ENCODE peak calls at places on chromosome 10, in ten cellular contexts. Q is heart right ventricle; D is right lobe of liver; Z is neural progenitor cell; N is Caco-2; J is sigmoid colon; L is GM23338; O is keratinocyte; Y is CD8-positive, alpha-beta memory T cell; U is HAP-1. G is an unnamed sample. For H3K4me1 and H3K27me3, the result is how much of the 10 kb centered on the place peaks cover.

GRCh38 chr10:71404510-71405295 is 8.0 kb downstream of the CDH23 start:
- DNase-seq in Q (no peak), D (no peak), Z (no peak), N (no peak), J (no peak), L (no peak), O (no peak), Y (no peak), U (no peak), G (no peak)

GRCh38 chr10:451021-451471 is 238.4 kb downstream of the DIP2C start:
- DNase-seq in Q (no peak), D (no peak), Z (no peak), N (no peak), J (no peak), L (no peak), O (no peak), Y (peak), U (no peak), G (no peak)

GRCh38 chr10:104209575-104210198 is 22.5 kb downstream of the CFAP43 start:
- DNase-seq in Q (no peak), D (no peak), Z (peak), N (peak), J (no peak), L (peak), O (no peak), Y (peak), U (peak), G (no peak)

GRCh38 chr10:31582365-31583052 is 263.5 kb downstream of the ZEB1 start:
- DNase-seq in Q (peak), D (no peak), Z (no peak), N (no peak), J (peak), L (peak), O (no peak), Y (no peak), U (no peak), G (no peak)

GRCh38 chr10:9605231-9605630 is 1412.4 kb upstream of the CELF2 start:
- DNase-seq in Q (no peak), D (no peak), Z (no peak), N (no peak), J (no peak), L (no peak), O (no peak), Y (no peak), U (no peak), G (no peak)

GRCh38 chr10:19654576-19654975 is 161.7 kb upstream of the PLXDC2 start:
- DNase-seq in Q (no peak), D (no peak), Z (no peak), N (no peak), J (no peak), L (no peak), O (peak), Y (no peak), U (no peak), G (no peak)

GRCh38 chr10:104441601-104442000 is 88.0 kb downstream of the CFAP58 start:
- DNase-seq in Q (no peak), D (no peak), Z (no peak), N (no peak), J (no peak), L (no peak), O (no peak), Y (no peak), U (no peak), G (no peak)

GRCh38 chr10:124266468-124267230 is 152.1 kb downstream of the OAT start:
- DNase-seq in Q (no peak), D (no peak), Z (no peak), N (no peak), J (no peak), L (no peak), O (peak), Y (no peak), U (no peak), G (peak)

GRCh38 chr10:129522041-129522585 is 55.1 kb downstream of the MGMT start:
- DNase-seq in Q (no peak), D (no peak), Z (no peak), N (no peak), J (no peak), L (peak), O (no peak), Y (no peak), U (no peak), G (no peak)

GRCh38 chr10:66714741-66715140 is 211.1 kb upstream of the LRRTM3 start:
- DNase-seq in Q (no peak), D (no peak), Z (no peak), N (no peak), J (no peak), L (no peak), O (no peak), Y (no peak), U (no peak), G (no peak)

GRCh38 chr10:127278001-127278400 is 81.6 kb upstream of the INSYN2A start:
- DNase-seq in Q (no peak), D (no peak), Z (no peak), N (no peak), J (no peak), L (no peak), O (no peak), Y (no peak), U (no peak), G (no peak)

GRCh38 chr10:62306663-62307062 is 38.0 kb upstream of the RTKN2 start:
- DNase-seq in Q (no peak), D (no peak), Z (no peak), N (no peak), J (no peak), L (peak), O (no peak), Y (peak), U (no peak), G (no peak)

GRCh38 chr10:11515596-11516418 is 95.6 kb downstream of the USP6NL start:
- DNase-seq in Q (no peak), D (no peak), Z (peak), N (peak), J (no peak), L (peak), O (peak), Y (peak), U (peak), G (no peak)

GRCh38 chr10:60283397-60283796 is 106.3 kb downstream of the ANK3 start:
- DNase-seq in Q (no peak), D (no peak), Z (no peak), N (no peak), J (no peak), L (no peak), O (no peak), Y (no peak), U (no peak), G (no peak)

GRCh38 chr10:46273506-46274477 is 13.0 kb upstream of the ANTXRL start:
- DNase-seq in Q (no peak), D (no peak), Z (peak), N (peak), J (no peak), L (peak), O (no peak), Y (no peak), U (no peak), G (no peak)

GRCh38 chr10:31963598-31963980 is 35.0 kb upstream of the ARHGAP12 start:
- DNase-seq in Q (no peak), D (no peak), Z (no peak), N (no peak), J (no peak), L (no peak), O (no peak), Y (no peak), U (no peak), G (no peak)

GRCh38 chr10:109941193-109941872 is 18.0 kb upstream of the XPNPEP1 start:
- DNase-seq in Q (no peak), D (no peak), Z (peak), N (no peak), J (no peak), L (peak), O (no peak), Y (no peak), U (no peak), G (no peak)

GRCh38 chr10:65341323-65341922 is 1584.4 kb upstream of the LRRTM3 start:
- DNase-seq in Q (no peak), D (no peak), Z (no peak), N (no peak), J (no peak), L (no peak), O (no peak), Y (no peak), U (peak), G (no peak)

GRCh38 chr10:119616879-119617580 is 20.3 kb upstream of the TIAL1 start:
- DNase-seq in Q (peak), D (no peak), Z (no peak), N (no peak), J (no peak), L (peak), O (no peak), Y (no peak), U (no peak), G (no peak)

GRCh38 chr10:57262908-57263307 is 901.8 kb upstream of the ZWINT start:
- DNase-seq in Q (no peak), D (no peak), Z (peak), N (no peak), J (no peak), L (no peak), O (no peak), Y (no peak), U (no peak), G (no peak)

GRCh38 chr10:69321037-69321715 is 42.9 kb downstream of the HK1 start:
- DNase-seq in Q (no peak), D (no peak), Z (no peak), N (no peak), J (no peak), L (no peak), O (no peak), Y (no peak), U (no peak), G (no peak)

GRCh38 chr10:73408061-73408460 is 5.8 kb downstream of the ANXA7 start:
- DNase-seq in Q (no peak), D (no peak), Z (no peak), N (no peak), J (no peak), L (no peak), O (no peak), Y (no peak), U (no peak), G (no peak)

GRCh38 chr10:113087082-113088029 is 137.3 kb downstream of the TCF7L2 start:
- DNase-seq in Q (no peak), D (no peak), Z (no peak), N (peak), J (peak), L (peak), O (peak), Y (no peak), U (peak), G (peak)

GRCh38 chr10:77244746-77245145 is 392.9 kb downstream of the KCNMA1 start:
- DNase-seq in Q (no peak), D (no peak), Z (no peak), N (no peak), J (no peak), L (no peak), O (no peak), Y (no peak), U (no peak), G (no peak)

GRCh38 chr10:75717126-75717916 is 285.9 kb downstream of the LRMDA start:
- DNase-seq in Q (no peak), D (no peak), Z (no peak), N (peak), J (no peak), L (no peak), O (no peak), Y (no peak), U (no peak), G (no peak)

GRCh38 chr10:122373108-122373507 is 1.4 kb upstream of the PLEKHA1 start:
- DNase-seq in Q (no peak), D (no peak), Z (no peak), N (peak), J (no peak), L (no peak), O (no peak), Y (no peak), U (no peak), G (no peak)

GRCh38 chr10:122374859-122375721 is 582 bp downstream of the PLEKHA1 start:
- DNase-seq in Q (peak), D (peak), Z (peak), N (peak), J (peak), L (peak), O (no peak), Y (peak), U (peak), G (no peak)

GRCh38 chr10:122373713-122374112 is 795 bp upstream of the PLEKHA1 start:
- DNase-seq in Q (no peak), D (no peak), Z (no peak), N (peak), J (no peak), L (peak), O (no peak), Y (no peak), U (no peak), G (no peak)

GRCh38 chr10:122375761-122376160 is 1.3 kb downstream of the PLEKHA1 start:
- DNase-seq in Q (no peak), D (no peak), Z (no peak), N (no peak), J (no peak), L (peak), O (no peak), Y (no peak), U (no peak), G (no peak)

DNA sequence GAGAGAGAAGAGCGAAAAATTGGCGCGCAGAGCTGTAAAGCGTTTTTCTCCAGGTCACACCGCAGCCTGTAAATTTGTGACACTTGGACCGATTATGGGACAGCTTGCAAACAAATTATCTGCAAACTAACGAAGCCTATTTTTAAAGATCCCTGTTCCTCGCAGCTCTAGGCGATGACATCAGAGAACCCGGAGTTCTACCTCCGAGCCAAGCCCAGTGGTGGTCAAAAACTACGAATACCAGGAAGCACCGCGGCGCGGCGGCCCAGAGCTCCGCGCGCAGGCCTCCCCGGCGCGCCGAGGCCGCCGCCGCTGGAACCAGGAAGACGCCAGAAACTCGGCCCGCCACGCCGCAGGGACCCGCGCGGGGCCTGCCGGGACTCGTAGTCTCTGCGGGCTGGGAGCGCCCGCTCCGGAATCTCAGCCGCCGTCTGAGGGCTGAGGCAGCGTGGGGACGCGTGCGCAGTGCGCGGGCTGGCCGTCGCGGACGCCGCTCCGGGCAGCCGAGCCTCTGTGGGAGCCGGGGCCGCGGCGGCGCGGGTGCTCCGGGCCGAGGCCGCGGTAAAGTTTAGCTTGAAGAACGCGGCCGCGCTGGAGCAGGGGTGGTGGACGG is at the start of gene PLEKHA1:
- DNase-seq in Q (peak), D (peak), Z (peak), N (peak), J (peak), L (peak), O (peak), Y (peak), U (peak), G (peak)
- H3K4me1 ChIP-seq in Q (under half), D (under half), Z (under half), N (under half), J (half or more), L (under half), O (under half), Y (under half), U (under half), G (under half)

GRCh38 chr10:133199992-133200611 is 29.9 kb upstream of the UTF1 start:
- DNase-seq in Q (peak), D (no peak), Z (peak), N (no peak), J (no peak), L (no peak), O (no peak), Y (no peak), U (no peak), G (no peak)
- H3K27me3 ChIP-seq in Q (under half), D (under half), Z (under half), N (under half), J (under half), L (under half), O (under half), Y (under half), U (under half), G (under half)

DNA sequence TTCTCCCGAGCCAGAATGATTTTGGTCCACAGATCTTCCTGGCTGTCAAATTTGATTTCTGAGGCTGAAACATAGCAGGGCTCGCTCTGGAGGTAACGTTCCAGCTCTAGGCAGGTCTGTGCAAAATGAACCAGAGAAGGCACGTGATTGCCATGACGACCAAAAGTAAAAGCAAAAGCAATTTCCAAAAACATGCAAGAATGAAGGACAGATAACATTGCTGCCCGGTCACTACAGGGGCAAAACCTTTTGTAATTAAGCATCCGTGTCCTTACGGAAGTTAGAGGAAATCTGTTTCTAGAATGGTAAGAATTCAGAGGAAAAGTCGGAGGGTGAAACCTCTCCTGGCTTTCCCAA is 2.9 kb downstream of the KLF6 start:
- DNase-seq in Q (no peak), D (no peak), Z (no peak), N (no peak), J (no peak), L (no peak), O (no peak), Y (peak), U (no peak), G (no peak)
- H3K4me1 ChIP-seq in Q (half or more), D (under half), Z (under half), N (half or more), J (half or more), L (under half), O (half or more), Y (half or more), U (under half), G (under half)

DNA sequence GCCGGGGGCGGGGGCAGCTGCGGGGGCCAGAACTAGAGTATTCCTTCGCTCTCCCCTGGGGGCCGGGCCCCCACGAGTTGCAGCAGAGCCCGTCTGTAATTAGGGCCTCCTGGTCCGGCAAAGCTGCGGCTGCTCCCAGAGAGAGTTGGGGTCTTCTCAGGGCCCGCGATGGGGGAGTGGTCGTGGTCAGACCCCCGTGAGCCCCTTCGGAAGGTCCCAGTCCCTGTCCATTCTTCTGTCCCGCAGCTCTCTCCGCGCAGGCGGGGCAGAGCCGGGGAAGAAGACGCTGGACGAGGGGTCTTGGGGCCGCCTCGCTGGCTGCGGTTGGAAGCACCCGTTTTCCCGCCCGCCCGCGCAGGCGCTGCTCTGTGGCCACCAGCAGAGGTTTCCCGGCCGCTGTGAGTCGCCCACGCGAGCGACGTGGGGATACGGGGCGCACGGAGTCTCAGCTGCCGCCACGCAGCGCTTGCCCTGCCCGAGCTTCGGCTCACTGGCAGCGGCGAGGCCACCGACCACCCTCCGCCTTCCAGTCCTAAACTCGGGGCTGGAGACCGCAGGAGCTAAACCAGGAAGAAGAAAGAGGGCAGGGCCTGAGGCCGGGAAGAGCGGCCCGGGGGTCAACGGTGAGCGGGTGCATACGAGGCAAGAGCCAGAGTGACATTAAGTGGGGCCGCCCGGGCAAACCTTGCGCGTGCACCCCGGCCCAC is 7.3 kb upstream of the EMX2 start:
- DNase-seq in Q (no peak), D (no peak), Z (peak), N (peak), J (no peak), L (peak), O (no peak), Y (no peak), U (no peak), G (no peak)
- H3K27me3 ChIP-seq in Q (half or more), D (under half), Z (half or more), N (under half), J (half or more), L (half or more), O (under half), Y (under half), U (under half), G (half or more)

GRCh38 chr10:33228426-33228825 is 106.0 kb downstream of the NRP1 start:
- DNase-seq in Q (no peak), D (no peak), Z (no peak), N (no peak), J (no peak), L (no peak), O (no peak), Y (no peak), U (no peak), G (no peak)
- H3K4me1 ChIP-seq in Q (half or more), D (under half), Z (under half), N (half or more), J (under half), L (under half), O (under half), Y (under half), U (under half), G (under half)

GRCh38 chr10:21500578-21500910 is 24.9 kb downstream of the SKIDA1 start:
- DNase-seq in Q (no peak), D (no peak), Z (peak), N (no peak), J (no peak), L (peak), O (no peak), Y (no peak), U (no peak), G (no peak)

GRCh38 chr10:21498416-21498815 is 27.1 kb downstream of the SKIDA1 start:
- DNase-seq in Q (no peak), D (no peak), Z (no peak), N (no peak), J (no peak), L (no peak), O (no peak), Y (no peak), U (no peak), G (no peak)

GRCh38 chr10:21499580-21499909 is 25.9 kb downstream of the SKIDA1 start:
- DNase-seq in Q (no peak), D (no peak), Z (no peak), N (no peak), J (no peak), L (peak), O (no peak), Y (no peak), U (no peak), G (no peak)

GRCh38 chr10:21499910-21500577 is 25.4 kb downstream of the SKIDA1 start:
- DNase-seq in Q (no peak), D (peak), Z (peak), N (no peak), J (no peak), L (no peak), O (no peak), Y (peak), U (no peak), G (peak)

DNA sequence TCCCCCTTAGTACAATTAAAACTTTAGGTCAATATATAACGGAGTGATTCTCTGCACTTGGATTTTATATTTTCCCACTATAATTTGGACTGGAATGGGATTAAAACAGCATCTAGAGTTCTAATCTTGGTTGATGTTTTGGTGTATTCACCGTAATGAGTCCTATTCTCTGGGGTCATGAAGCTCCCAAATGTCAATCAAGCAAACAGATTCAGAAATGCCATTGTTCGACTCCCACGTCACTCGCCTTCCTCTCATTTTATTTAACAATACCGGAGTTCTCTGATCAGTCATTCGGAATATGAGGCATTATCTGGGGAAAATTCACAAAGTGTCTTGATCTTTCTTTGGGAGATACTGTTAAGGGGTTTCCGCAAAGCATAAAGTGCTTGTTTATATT is 26.5 kb downstream of the SKIDA1 start:
- DNase-seq in Q (no peak), D (no peak), Z (peak), N (no peak), J (no peak), L (peak), O (no peak), Y (no peak), U (no peak), G (no peak)
- H3K27me3 ChIP-seq in Q (half or more), D (under half), Z (under half), N (under half), J (under half), L (half or more), O (under half), Y (under half), U (under half), G (under half)

GRCh38 chr10:80000541-80000940 is 51.6 kb upstream of the SFTPD start:
- DNase-seq in Q (no peak), D (no peak), Z (no peak), N (no peak), J (no peak), L (no peak), O (no peak), Y (no peak), U (no peak), G (no peak)
- H3K4me1 ChIP-seq in Q (under half), D (under half), Z (under half), N (under half), J (under half), L (under half), O (under half), Y (under half), U (under half), G (under half)

G was measured in RWPE2.